ENCODE peak calls at places on chromosome 1, in four cellular contexts. G, R, S and E are unnamed samples.

GRCh38 chr1:47809301-47810084 is 187.7 kb downstream of the TRABD2B start:
- DNase-seq in G (no peak), R (no peak), S (peak; percentile 16), E (peak; percentile 23)

GRCh38 chr1:109274533-109275476 is 8.1 kb downstream of the PSRC1 start:
- DNase-seq in G (peak; percentile 79), R (no peak), S (peak; percentile 72), E (peak; percentile 83)

GRCh38 chr1:182351790-182352364 is 39.7 kb downstream of the GLUL start:
- DNase-seq in G (no peak), R (no peak), S (no peak), E (no peak)

GRCh38 chr1:165235158-165235776 is 121.2 kb downstream of the LMX1A start:
- DNase-seq in G (no peak), R (no peak), S (peak; percentile 26), E (peak; percentile 16)

GRCh38 chr1:19311503-19311930 is 427 bp downstream of the AKR7A2 start:
- DNase-seq in G (no peak), R (no peak), S (no peak), E (no peak)

GRCh38 chr1:214316597-214316996 is 35.6 kb downstream of the SMYD2 start:
- DNase-seq in G (peak; percentile 66), R (no peak), S (peak; percentile 95), E (no peak)

GRCh38 chr1:43796111-43796581 is 88.8 kb downstream of the ST3GAL3 start:
- DNase-seq in G (peak; percentile 85), R (no peak), S (no peak), E (no peak)

GRCh38 chr1:6271554-6271953 is 10.7 kb upstream of the GPR153 start:
- DNase-seq in G (peak; percentile 60), R (no peak), S (no peak), E (peak; percentile 50)

GRCh38 chr1:110921953-110922352 is 41.8 kb downstream of the LRIF1 start:
- DNase-seq in G (no peak), R (no peak), S (no peak), E (no peak)

GRCh38 chr1:41783189-41783639 is 135.5 kb downstream of the HIVEP3 start:
- DNase-seq in G (peak; percentile 89), R (no peak), S (no peak), E (peak; percentile 41)

GRCh38 chr1:205247130-205247921 is 19.6 kb downstream of the TMCC2 start:
- DNase-seq in G (no peak), R (no peak), S (peak; percentile 30), E (no peak)

GRCh38 chr1:49197081-49197480 is 420.4 kb upstream of the BEND5 start:
- DNase-seq in G (peak; percentile 28), R (no peak), S (no peak), E (no peak)

GRCh38 chr1:211335507-211336157 is 9.0 kb downstream of the TRAF5 start:
- DNase-seq in G (no peak), R (no peak), S (no peak), E (no peak)
- H3K79me2 ChIP-seq in G (peaks cover 5% of the 10 kb centered on the region), R (peaks cover 80% of the 10 kb centered on the region), S (peaks cover 72% of the 10 kb centered on the region), E (peaks cover 45% of the 10 kb centered on the region)

GRCh38 chr1:223390618-223391017 is 2.6 kb upstream of the CCDC185 start:
- DNase-seq in G (no peak), R (no peak), S (no peak), E (no peak)
- H3K79me2 ChIP-seq in G (no peaks in the 10 kb centered on the region), R (no peaks in the 10 kb centered on the region), S (no peaks in the 10 kb centered on the region), E (no peaks in the 10 kb centered on the region)

DNA sequence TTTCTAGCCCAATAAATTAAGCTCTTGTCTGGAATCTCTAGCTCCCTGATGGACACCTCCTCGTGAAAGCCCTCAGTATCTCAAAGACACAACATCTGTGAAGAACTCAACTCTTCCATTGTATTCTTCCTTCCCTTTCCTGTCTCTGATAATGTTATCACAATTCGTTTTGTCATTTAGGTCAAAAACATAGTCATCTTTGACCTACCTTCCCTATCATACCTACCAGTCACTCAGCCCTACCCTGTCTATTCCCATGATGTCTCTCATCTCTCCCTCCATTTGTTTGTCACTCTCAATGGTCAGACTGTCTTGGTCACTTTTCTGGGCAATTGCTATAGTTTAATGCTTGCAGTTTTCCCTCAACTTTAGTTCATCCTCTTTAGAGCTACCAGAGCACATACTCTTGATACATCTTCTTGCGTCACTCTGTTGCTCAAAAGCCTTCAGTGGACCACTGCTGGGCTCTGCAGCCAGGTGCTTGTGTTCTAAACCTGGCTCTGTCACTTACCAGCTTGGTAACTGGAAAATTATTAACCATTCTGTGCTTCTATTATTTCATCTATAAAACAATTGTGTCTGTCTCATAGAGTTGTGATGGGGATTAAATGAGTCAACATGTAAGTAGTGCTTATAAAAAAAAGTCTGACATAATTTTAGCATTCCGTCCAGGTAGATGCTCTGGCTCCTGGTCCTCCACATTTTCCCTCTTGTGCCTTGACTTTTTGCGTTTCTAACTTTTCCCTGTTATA is 39.6 kb downstream of the DDR2 start:
- DNase-seq in G (no peak), R (no peak), S (no peak), E (no peak)
- H3K79me2 ChIP-seq in G (peaks cover 85% of the 10 kb centered on the region), R (no peaks in the 10 kb centered on the region), S (no peaks in the 10 kb centered on the region), E (peaks cover 12% of the 10 kb centered on the region)

GRCh38 chr1:85570446-85571180 is 9.9 kb upstream of the CCN1 start:
- DNase-seq in G (peak; percentile 31), R (no peak), S (no peak), E (no peak)

GRCh38 chr1:85572574-85572973 is 8.0 kb upstream of the CCN1 start:
- DNase-seq in G (no peak), R (no peak), S (no peak), E (no peak)

GRCh38 chr1:85571830-85572229 is 8.7 kb upstream of the CCN1 start:
- DNase-seq in G (peak; percentile 72), R (no peak), S (no peak), E (no peak)

GRCh38 chr1:85569737-85570404 is 10.7 kb upstream of the CCN1 start:
- DNase-seq in G (peak; percentile 52), R (no peak), S (no peak), E (no peak)

DNA sequence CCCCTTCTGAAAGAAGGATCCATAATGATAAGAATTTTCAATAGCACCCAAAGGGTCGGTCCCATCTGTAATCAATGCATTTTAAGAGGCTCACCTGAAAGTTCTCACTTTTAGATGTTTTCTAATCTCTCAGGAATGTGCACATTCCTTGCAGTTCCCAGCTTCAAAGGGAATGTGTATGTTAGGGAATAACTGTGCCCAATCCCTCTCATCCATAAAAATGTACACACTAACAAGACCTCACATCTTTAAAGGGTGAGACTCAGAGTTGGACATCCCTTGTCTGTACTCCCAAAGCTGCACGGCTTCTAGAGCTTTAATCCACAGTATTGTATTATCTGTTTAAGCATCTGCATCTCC is 9.4 kb upstream of the CCN1 start:
- DNase-seq in G (peak; percentile 41), R (no peak), S (no peak), E (no peak)
- H3K79me2 ChIP-seq in G (peaks cover 86% of the 10 kb centered on the region), R (no peaks in the 10 kb centered on the region), S (no peaks in the 10 kb centered on the region), E (no peaks in the 10 kb centered on the region)

DNA sequence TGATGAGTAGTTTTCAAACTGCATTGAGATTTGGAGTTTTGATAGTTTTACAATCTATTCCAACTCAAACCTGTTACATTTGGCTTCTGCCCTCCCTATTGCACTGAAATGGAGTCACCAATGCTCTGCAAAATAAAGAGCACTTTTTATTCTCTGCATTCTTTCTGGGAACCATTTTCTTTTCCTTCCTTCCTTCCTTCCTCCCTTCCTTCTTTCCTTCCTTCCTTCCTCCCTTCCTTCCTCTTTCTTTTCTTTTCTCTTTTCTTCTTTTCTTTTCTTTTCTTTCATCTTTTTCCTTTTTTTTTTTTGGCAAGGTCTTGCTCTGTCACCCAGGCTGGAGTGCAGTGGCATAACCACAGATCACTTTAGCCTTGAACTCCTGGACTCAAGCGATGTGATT is 114.2 kb downstream of the TBX19 start:
- DNase-seq in G (no peak), R (no peak), S (no peak), E (no peak)
- H3K79me2 ChIP-seq in G (no peaks in the 10 kb centered on the region), R (no peaks in the 10 kb centered on the region), S (no peaks in the 10 kb centered on the region), E (no peaks in the 10 kb centered on the region)

GRCh38 chr1:212771341-212771740 is 20.2 kb downstream of the NSL1 start:
- DNase-seq in G (no peak), R (no peak), S (no peak), E (no peak)
- H3K79me2 ChIP-seq in G (no peaks in the 10 kb centered on the region), R (peaks cover 7% of the 10 kb centered on the region), S (no peaks in the 10 kb centered on the region), E (peaks cover 24% of the 10 kb centered on the region)

GRCh38 chr1:22457356-22457755 is 5.7 kb downstream of the ZBTB40 start:
- DNase-seq in G (no peak), R (no peak), S (no peak), E (no peak)

GRCh38 chr1:22451702-22452400 is at the start of gene ZBTB40:
- DNase-seq in G (peak; percentile 99), R (peak; percentile 80), S (peak; percentile 99), E (peak; percentile 99)

GRCh38 chr1:22452401-22452963 is 831 bp downstream of the ZBTB40 start:
- DNase-seq in G (peak; percentile 53), R (peak; percentile 9), S (no peak), E (peak; percentile 42)

GRCh38 chr1:22453181-22453580 is 1.5 kb downstream of the ZBTB40 start:
- DNase-seq in G (no peak), R (no peak), S (no peak), E (no peak)

GRCh38 chr1:22454476-22455056 is 2.9 kb downstream of the ZBTB40 start:
- DNase-seq in G (no peak), R (no peak), S (no peak), E (no peak)
- H3K79me2 ChIP-seq in G (peaks cover 10% of the 10 kb centered on the region), R (peaks cover 17% of the 10 kb centered on the region), S (peaks cover 9% of the 10 kb centered on the region), E (peaks cover 70% of the 10 kb centered on the region)

DNA sequence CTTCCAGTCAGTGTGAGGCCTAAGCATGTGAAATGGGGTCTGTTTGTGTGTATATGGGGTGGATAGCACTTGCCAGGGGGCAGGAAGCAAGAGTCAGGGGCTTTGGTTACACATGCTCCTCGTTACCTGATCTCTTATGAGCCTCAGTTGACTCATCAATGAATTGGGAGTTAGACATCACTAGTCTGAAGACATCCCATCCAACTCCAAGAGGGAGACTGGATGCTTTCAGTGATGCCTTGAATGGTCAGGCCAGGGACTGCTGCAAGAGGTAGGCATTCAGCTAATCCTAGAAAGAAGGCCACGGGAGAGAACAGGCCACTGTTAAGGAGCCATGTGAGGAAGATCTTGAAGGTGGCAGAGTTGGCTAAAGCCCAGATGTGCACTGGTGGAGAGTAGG is 6.3 kb downstream of the RAB25 start:
- DNase-seq in G (no peak), R (no peak), S (no peak), E (no peak)
- H3K79me2 ChIP-seq in G (no peaks in the 10 kb centered on the region), R (no peaks in the 10 kb centered on the region), S (peaks cover 1% of the 10 kb centered on the region), E (peaks cover 31% of the 10 kb centered on the region)

GRCh38 chr1:8471451-8471850 is 153.5 kb downstream of the SLC45A1 start:
- DNase-seq in G (no peak), R (no peak), S (no peak), E (no peak)
- H3K79me2 ChIP-seq in G (no peaks in the 10 kb centered on the region), R (peaks cover 2% of the 10 kb centered on the region), S (no peaks in the 10 kb centered on the region), E (peaks cover 74% of the 10 kb centered on the region)